ENCODE peak calls at places on chromosomes 1 and 21, in nine cellular contexts. L is islet precursor cell; M is heart left ventricle; S is EL; Z is stimulated activated CD8-positive, alpha-beta memory T cell treated with anti-CD3 and anti-CD28 coated beads, Interleukin-4, amount 100 ng/mL, for 1 hour; W is amniotic stem cell; X is T-helper 17 cell; F is activated CD8-positive, alpha-beta T cell treated with anti-CD3 and anti-CD28 coated beads for 36 hours; K is endothelial cell. R is an unnamed sample.

GRCh38 chr1:21149862-21150432 is 26.8 kb downstream of the EIF4G3 start:
- DNase-seq in L (peak), M (peak), S (peak), Z (no peak), W (peak), X (no peak), F (no peak), K (peak), R (peak)

GRCh38 chr1:25672763-25673409 is 56.3 kb downstream of the MAN1C1 start:
- DNase-seq in L (peak), M (no peak), S (peak), Z (no peak), W (no peak), X (no peak), F (peak), K (no peak), R (no peak)

GRCh38 chr1:160826546-160826945 is 30.6 kb downstream of the LY9 start:
- DNase-seq in L (no peak), M (no peak), S (peak), Z (no peak), W (no peak), X (no peak), F (no peak), K (no peak), R (peak)

GRCh38 chr1:241475688-241476087 is 43.9 kb downstream of the FH start:
- DNase-seq in L (no peak), M (no peak), S (peak), Z (no peak), W (no peak), X (no peak), F (no peak), K (no peak), R (no peak)

GRCh38 chr21:32587651-32588050 is 2.3 kb upstream of the TCP10L start:
- DNase-seq in L (no peak), M (no peak), S (no peak), Z (no peak), W (no peak), X (no peak), F (no peak), K (no peak), R (no peak)

GRCh38 chr21:27040738-27041137 is 73.8 kb upstream of the ADAMTS5 start:
- DNase-seq in L (no peak), M (no peak), S (no peak), Z (no peak), W (no peak), X (no peak), F (no peak), K (no peak), R (no peak)

GRCh38 chr1:207841907-207842306 is 69.0 kb downstream of the CD34 start:
- DNase-seq in L (no peak), M (no peak), S (no peak), Z (no peak), W (no peak), X (no peak), F (no peak), K (no peak), R (no peak)

GRCh38 chr21:34914239-34914638 is 134.9 kb downstream of the RUNX1 start:
- DNase-seq in L (no peak), M (no peak), S (no peak), Z (no peak), W (no peak), X (no peak), F (no peak), K (no peak), R (no peak)

GRCh38 chr1:58791106-58791505 is 7.3 kb upstream of the JUN start:
- DNase-seq in L (no peak), M (no peak), S (no peak), Z (no peak), W (no peak), X (no peak), F (no peak), K (no peak), R (no peak)

GRCh38 chr1:173507205-173507846 is 30.2 kb downstream of the PRDX6 start:
- DNase-seq in L (peak), M (no peak), S (peak), Z (no peak), W (peak), X (no peak), F (no peak), K (no peak), R (peak)

GRCh38 chr1:221891708-221892107 is 149.8 kb upstream of the DUSP10 start:
- DNase-seq in L (no peak), M (peak), S (peak), Z (no peak), W (no peak), X (no peak), F (no peak), K (no peak), R (no peak)

GRCh38 chr1:157113116-157113515 is 13.5 kb upstream of the ETV3L start:
- DNase-seq in L (no peak), M (no peak), S (no peak), Z (no peak), W (no peak), X (no peak), F (no peak), K (no peak), R (no peak)

GRCh38 chr1:30100186-30100862 is 623.1 kb downstream of the MATN1 start:
- DNase-seq in L (no peak), M (no peak), S (no peak), Z (no peak), W (no peak), X (no peak), F (no peak), K (no peak), R (no peak)

GRCh38 chr1:90201467-90202358 is 206.8 kb downstream of the ZNF326 start:
- DNase-seq in L (no peak), M (no peak), S (peak), Z (no peak), W (no peak), X (no peak), F (no peak), K (no peak), R (no peak)

GRCh38 chr1:9440261-9440660 is 99.0 kb upstream of the SLC25A33 start:
- DNase-seq in L (no peak), M (no peak), S (no peak), Z (no peak), W (no peak), X (no peak), F (no peak), K (no peak), R (no peak)

GRCh38 chr1:161364332-161364731 is 3.3 kb downstream of the CFAP126 start:
- DNase-seq in L (no peak), M (no peak), S (no peak), Z (no peak), W (no peak), X (no peak), F (no peak), K (no peak), R (no peak)

R was measured in HS-5.